ENCODE peak calls at places on chromosomes 3 and 15, in five cellular contexts. Q is psoas muscle; G is NCI-H1417; B is stimulated activated CD4-positive, alpha-beta T cell treated with anti-CD3 and anti-CD28 coated beads, Interleukin-1b, Interleukin-23, amount 100 ng/mL, for 4 hours; I is astrocyte of the spinal cord. S is an unnamed sample.

GRCh38 chr15:90142216-90143175 is 40.2 kb upstream of the IDH2 start:
- DNase-seq in G (no peak), B (peak), I (no peak), Q (no peak), S (no peak)

GRCh38 chr3:179028408-179028807 is 43.2 kb downstream of the ZMAT3 start:
- DNase-seq in I (no peak), B (no peak), Q (no peak), G (no peak), S (no peak)

GRCh38 chr3:46908986-46909534 is 31.5 kb downstream of the PTH1R start:
- DNase-seq in Q (no peak), B (no peak), I (no peak), G (no peak), S (no peak)

GRCh38 chr3:189363856-189364255 is 192.1 kb downstream of the TPRG1 start:
- DNase-seq in I (peak), Q (no peak), G (no peak), B (no peak), S (peak)

GRCh38 chr3:81302045-81302444 is 459.4 kb downstream of the GBE1 start:
- DNase-seq in Q (no peak), I (peak), B (no peak), G (peak), S (peak)

GRCh38 chr3:104596054-104596453 is 770.7 kb upstream of the ALCAM start:
- DNase-seq in Q (no peak), G (no peak), I (no peak), B (no peak), S (no peak)

GRCh38 chr15:82647045-82647834 is at the start of gene CPEB1:
- DNase-seq in B (peak), I (peak), G (peak), Q (peak), S (peak)

GRCh38 chr15:39969871-39970270 is 36.0 kb downstream of the EIF2AK4 start:
- DNase-seq in I (peak), B (no peak), Q (peak), G (peak), S (peak)

GRCh38 chr3:51436998-51437639 is 46.0 kb downstream of the RBM15B start:
- DNase-seq in B (no peak), G (no peak), Q (no peak), I (no peak), S (peak)

GRCh38 chr15:70859998-70860397 is 6.0 kb upstream of the LARP6 start:
- DNase-seq in G (no peak), Q (no peak), I (no peak), B (no peak), S (no peak)

GRCh38 chr3:105907790-105908189 is 39.0 kb upstream of the CBLB start:
- DNase-seq in I (no peak), G (peak), Q (no peak), B (no peak), S (no peak)

GRCh38 chr3:197337656-197338055 is 39.2 kb upstream of the DLG1 start:
- DNase-seq in G (no peak), I (peak), Q (no peak), B (no peak), S (peak)

GRCh38 chr3:125163739-125164601 is 48.6 kb downstream of the SLC12A8 start:
- DNase-seq in I (no peak), G (no peak), B (no peak), Q (peak), S (peak)

GRCh38 chr3:157360044-157360443 is 76.6 kb upstream of the PTX3 start:
- DNase-seq in B (no peak), G (no peak), Q (no peak), I (peak), S (peak)

GRCh38 chr3:53238051-53238850 is 17.6 kb downstream of the TKT start:
- DNase-seq in G (no peak), B (no peak), Q (no peak), I (peak), S (peak)

GRCh38 chr3:117252208-117252607 is 542.6 kb downstream of the TUSC7 start:
- DNase-seq in G (no peak), B (no peak), I (peak), Q (no peak), S (peak)

GRCh38 chr3:3800685-3801509 is 1.7 kb downstream of the LRRN1 start:
- DNase-seq in G (no peak), Q (peak), B (no peak), I (no peak), S (peak)

GRCh38 chr15:60626051-60626450 is 147.1 kb upstream of the ICE2 start:
- DNase-seq in Q (no peak), G (no peak), B (no peak), I (no peak), S (no peak)

GRCh38 chr3:104610730-104611652 is 755.7 kb upstream of the ALCAM start:
- DNase-seq in G (no peak), Q (no peak), I (no peak), B (no peak), S (no peak)

GRCh38 chr3:17942856-17943255 is 200.4 kb upstream of the TBC1D5 start:
- DNase-seq in G (no peak), B (no peak), Q (no peak), I (peak), S (peak)